ENCODE peak calls at places on chromosomes 5 and 9, in six cellular contexts. M is body of pancreas, J is breast epithelium, O is prostate gland, G is Peyer's patch, S is gastrocnemius medialis. T is an unnamed sample.

GRCh38 chr9:116087246-116087645 is 66.3 kb upstream of the PAPPA start:
- DNase-seq in G (no peak), J (peak; percentile 55), S (peak; percentile 72), O (peak; percentile 21), M (peak; percentile 24), T (peak; percentile 20)

GRCh38 chr9:97807681-97808080 is 45.3 kb upstream of the FOXE1 start:
- DNase-seq in G (no peak), M (no peak), S (no peak), O (no peak), J (no peak), T (no peak)

GRCh38 chr5:134846641-134846960 is 833 bp downstream of the C5orf24 start:
- DNase-seq in S (no peak), G (no peak), O (no peak), M (no peak), J (no peak), T (no peak)

GRCh38 chr5:116454417-116454927 is 120.2 kb downstream of the SEMA6A start:
- DNase-seq in J (no peak), O (no peak), S (no peak), M (no peak), G (no peak), T (no peak)

GRCh38 chr5:151569132-151570046 is 21.7 kb downstream of the FAT2 start:
- DNase-seq in S (no peak), J (no peak), G (no peak), O (no peak), M (no peak), T (no peak)

GRCh38 chr9:107431461-107431860 is 58.1 kb downstream of the KLF4 start:
- DNase-seq in J (no peak), M (no peak), S (no peak), G (no peak), O (no peak), T (no peak)

GRCh38 chr5:137761020-137761516 is 6.9 kb upstream of the HNRNPA0 start:
- DNase-seq in M (no peak), S (no peak), J (no peak), G (no peak), O (no peak), T (no peak)

GRCh38 chr5:171300358-171300757 is 8.7 kb upstream of the TLX3 start:
- DNase-seq in G (no peak), J (no peak), M (no peak), O (no peak), S (no peak), T (no peak)

GRCh38 chr5:176818391-176819098 is 8.2 kb downstream of the UNC5A start:
- DNase-seq in M (no peak), S (no peak), J (no peak), G (no peak), O (no peak), T (no peak)

GRCh38 chr5:74326571-74327338 is 313.8 kb downstream of the ENC1 start:
- DNase-seq in J (no peak), G (no peak), O (peak; percentile 17), S (no peak), M (no peak), T (no peak)

GRCh38 chr9:35095175-35095574 is 1.2 kb downstream of the PIGO start:
- DNase-seq in O (no peak), M (no peak), G (no peak), S (no peak), J (no peak), T (no peak)

GRCh38 chr5:131521252-131521651 is 113.8 kb downstream of the RAPGEF6 start:
- DNase-seq in J (no peak), S (no peak), G (no peak), O (no peak), M (no peak), T (no peak)

GRCh38 chr9:126591083-126591482 is 22.6 kb upstream of the LMX1B start:
- DNase-seq in S (no peak), O (no peak), M (no peak), J (no peak), G (no peak), T (no peak)

GRCh38 chr9:22037954-22038690 is 29.0 kb upstream of the CDKN2B start:
- DNase-seq in O (no peak), M (no peak), G (no peak), J (no peak), S (no peak), T (no peak)

GRCh38 chr5:93583799-93584530 is 943 bp downstream of the NR2F1 start:
- DNase-seq in G (no peak), O (no peak), S (no peak), J (no peak), M (no peak), T (no peak)

GRCh38 chr9:82149647-82150046 is 161.1 kb downstream of the SPATA31D1 start:
- DNase-seq in O (no peak), M (no peak), S (no peak), G (no peak), J (no peak), T (no peak)

GRCh38 chr5:72154076-72154756 is 46.9 kb downstream of the MAP1B start:
- DNase-seq in S (no peak), M (peak; percentile 48), J (no peak), G (no peak), O (no peak), T (no peak)

GRCh38 chr5:38807570-38808461 is 38.0 kb upstream of the OSMR start:
- DNase-seq in J (no peak), O (no peak), G (no peak), S (no peak), M (no peak), T (no peak)

GRCh38 chr5:177302354-177303110 is 987 bp downstream of the RAB24 start:
- DNase-seq in O (no peak), J (no peak), M (peak; percentile 66), G (no peak), S (no peak), T (no peak)

GRCh38 chr9:127572961-127573727 is 38.9 kb upstream of the STXBP1 start:
- DNase-seq in O (no peak), M (no peak), J (no peak), S (no peak), G (no peak), T (no peak)

GRCh38 chr9:84669293-84670105 is at the start of gene NTRK2:
- DNase-seq in S (no peak), O (no peak), J (peak; percentile 59), G (no peak), M (peak; percentile 30), T (no peak)

GRCh38 chr5:172954277-172954676 is 4.9 kb upstream of the RPL26L1 start:
- DNase-seq in S (no peak), G (no peak), J (no peak), O (no peak), M (no peak), T (no peak)

GRCh38 chr9:116264361-116264760 is 110.8 kb downstream of the PAPPA start:
- DNase-seq in G (no peak), O (no peak), M (no peak), S (no peak), J (no peak), T (no peak)

GRCh38 chr5:93512799-93513198 is 68.2 kb downstream of the NR2F1-AS1 start:
- DNase-seq in O (no peak), S (no peak), G (no peak), J (no peak), M (no peak), T (no peak)

GRCh38 chr5:159764283-159764927 is 151.9 kb upstream of the ADRA1B start:
- DNase-seq in O (no peak), J (no peak), G (no peak), S (no peak), M (peak; percentile 22), T (peak; percentile 49)

GRCh38 chr9:130054820-130055219 is 1.1 kb downstream of the GPR107 start:
- DNase-seq in S (no peak), O (no peak), G (no peak), J (no peak), M (no peak), T (no peak)

GRCh38 chr9:130051855-130052254 is 1.9 kb upstream of the GPR107 start:
- DNase-seq in S (no peak), J (peak; percentile 39), M (no peak), O (peak; percentile 64), G (no peak), T (no peak)

GRCh38 chr9:130053109-130053503 is 600 bp upstream of the GPR107 start:
- DNase-seq in M (no peak), O (no peak), S (no peak), G (no peak), J (no peak), T (no peak)

GRCh38 chr9:130054428-130054786 is 701 bp downstream of the GPR107 start:
- DNase-seq in J (no peak), G (no peak), O (no peak), M (no peak), S (no peak), T (no peak)

GRCh38 chr9:130053504-130054427 is at the start of gene GPR107:
- DNase-seq in M (peak; percentile 74), O (peak; percentile 61), G (peak; percentile 87), S (peak; percentile 55), J (peak; percentile 70), T (peak; percentile 72)
- TF ChIP-seq POLR2A in M (peak; percentile 47), O (peak; percentile 69), G (peak; percentile 72), S (peak; percentile 76), J (peak; percentile 85), T (peak; percentile 50)

GRCh38 chr5:110072646-110073045 is 382.9 kb downstream of the MAN2A1 start:
- DNase-seq in J (no peak), G (no peak), M (no peak), S (no peak), O (no peak), T (no peak)
- TF ChIP-seq POLR2A in J (no peak), G (no peak), M (no peak), S (no peak), O (no peak), T (no peak)

DNA sequence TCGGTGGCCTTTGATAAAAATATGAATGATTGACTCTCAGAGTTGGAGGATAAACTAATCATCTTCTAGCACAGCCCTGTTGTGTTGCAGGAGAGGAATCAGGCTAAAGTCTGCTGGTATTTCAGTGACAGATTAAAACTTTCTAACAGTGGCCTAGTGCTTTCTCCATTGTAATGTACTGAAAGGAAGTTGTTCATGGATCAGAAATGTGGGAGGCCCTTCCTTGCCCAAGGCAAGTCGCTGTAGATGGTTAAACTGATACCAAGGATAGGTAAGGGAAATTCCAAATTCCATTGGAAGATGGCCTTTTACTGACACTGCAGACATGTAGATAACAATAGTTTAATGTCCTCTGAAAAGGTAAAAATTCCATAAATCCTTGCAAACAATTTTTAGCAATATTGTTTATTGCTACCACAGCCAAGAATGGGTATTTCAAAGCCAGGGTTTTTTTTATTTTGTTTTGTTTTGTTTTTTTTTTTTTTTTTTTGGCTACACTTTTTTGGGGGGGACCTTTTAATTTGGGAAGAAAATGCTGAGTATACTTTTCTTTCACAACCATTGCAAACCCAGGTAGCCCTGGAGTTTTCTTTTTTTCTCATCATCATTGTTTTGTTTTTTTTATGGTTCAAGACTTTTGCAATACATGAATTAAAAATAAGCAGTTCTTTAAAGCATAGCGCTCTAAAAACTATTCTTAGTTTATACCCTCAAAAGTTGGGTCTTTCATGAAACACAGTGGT is 35.5 kb downstream of the WDR36 start:
- DNase-seq in S (no peak), J (no peak), G (no peak), M (no peak), O (no peak), T (no peak)
- TF ChIP-seq POLR2A in S (no peak), J (no peak), G (no peak), M (no peak), O (no peak), T (no peak)

DNA sequence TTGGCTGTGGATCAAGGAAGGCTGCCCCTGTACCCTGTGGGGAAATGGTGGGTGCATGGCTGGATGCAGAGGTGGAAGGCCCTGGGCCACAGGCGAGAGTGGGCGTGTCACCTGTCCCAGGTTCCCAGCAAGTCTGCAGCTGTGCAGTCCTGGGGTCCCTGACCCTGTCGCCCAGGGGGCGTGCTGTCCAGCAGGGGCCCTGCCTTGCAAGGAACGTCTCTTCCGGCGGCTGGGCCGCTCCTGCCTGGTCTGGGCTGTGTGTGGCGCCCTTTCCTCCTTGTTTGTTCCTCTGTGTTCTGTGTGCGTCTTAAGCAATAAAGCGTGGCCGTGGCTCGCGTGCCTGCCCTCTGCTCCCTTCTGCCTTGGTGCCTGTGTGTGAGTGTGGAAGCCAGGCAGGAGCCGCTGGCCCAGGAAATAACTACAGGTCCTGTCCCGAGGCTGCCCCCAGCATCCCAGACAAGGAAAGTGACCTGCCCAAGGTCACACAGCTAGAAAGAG is 8.4 kb downstream of the SLC2A6 start:
- DNase-seq in S (no peak), G (no peak), J (no peak), O (no peak), M (no peak), T (no peak)
- TF ChIP-seq POLR2A in S (no peak), G (no peak), J (no peak), O (no peak), M (no peak), T (no peak)